ENCODE peak calls at places on chromosome 4, in seven cellular contexts. One of them, this sample, is unnamed.

GRCh38 chr4:8182858-8183725 is 16.0 kb upstream of the SH3TC1 start:
- DNase-seq in SK-N-SH: no peak
- DNase-seq in K562: peak
- DNase-seq in HepG2: no peak
- DNase-seq in HCT116: peak
- DNase-seq in GM12878: no peak
- DNase-seq in H1: no peak
- DNase-seq in this sample: no peak

GRCh38 chr4:73718375-73719373 is 21.7 kb upstream of the CXCL8 start:
- DNase-seq in HCT116: no peak
- DNase-seq in H1: no peak
- DNase-seq in GM12878: peak
- DNase-seq in HepG2: no peak
- DNase-seq in K562: no peak
- DNase-seq in SK-N-SH: no peak
- DNase-seq in this sample: no peak

GRCh38 chr4:123986268-123986798 is 589.7 kb downstream of the SPRY1 start:
- DNase-seq in H1: no peak
- DNase-seq in K562: no peak
- DNase-seq in SK-N-SH: no peak
- DNase-seq in HCT116: no peak
- DNase-seq in HepG2: no peak
- DNase-seq in GM12878: no peak
- DNase-seq in this sample: no peak

GRCh38 chr4:164872481-164872880 is 4.5 kb upstream of the APELA start:
- DNase-seq in HCT116: no peak
- DNase-seq in H1: no peak
- DNase-seq in GM12878: no peak
- DNase-seq in K562: no peak
- DNase-seq in HepG2: no peak
- DNase-seq in SK-N-SH: no peak
- DNase-seq in this sample: peak

GRCh38 chr4:181676546-181676945 is 566.7 kb upstream of the TENM3 start:
- DNase-seq in GM12878: no peak
- DNase-seq in K562: no peak
- DNase-seq in HepG2: no peak
- DNase-seq in H1: no peak
- DNase-seq in SK-N-SH: no peak
- DNase-seq in HCT116: no peak
- DNase-seq in this sample: no peak

GRCh38 chr4:40325406-40326019 is 9.6 kb upstream of the CHRNA9 start:
- DNase-seq in H1: no peak
- DNase-seq in SK-N-SH: peak
- DNase-seq in HCT116: peak
- DNase-seq in K562: peak
- DNase-seq in HepG2: peak
- DNase-seq in GM12878: no peak
- DNase-seq in this sample: peak

GRCh38 chr4:138241281-138242075 is 671 bp downstream of the SLC7A11 start:
- DNase-seq in K562: peak
- DNase-seq in HCT116: no peak
- DNase-seq in SK-N-SH: no peak
- DNase-seq in H1: no peak
- DNase-seq in HepG2: no peak
- DNase-seq in GM12878: no peak
- DNase-seq in this sample: no peak

GRCh38 chr4:20317424-20317985 is 65.8 kb downstream of the SLIT2 start:
- DNase-seq in GM12878: no peak
- DNase-seq in HepG2: no peak
- DNase-seq in K562: no peak
- DNase-seq in SK-N-SH: no peak
- DNase-seq in HCT116: no peak
- DNase-seq in H1: no peak
- DNase-seq in this sample: no peak

GRCh38 chr4:7871356-7871755 is 68.3 kb downstream of the AFAP1 start:
- DNase-seq in HepG2: no peak
- DNase-seq in K562: no peak
- DNase-seq in GM12878: no peak
- DNase-seq in HCT116: no peak
- DNase-seq in SK-N-SH: no peak
- DNase-seq in H1: no peak
- DNase-seq in this sample: no peak

GRCh38 chr4:150579591-150580234 is 2.2 kb upstream of the MAB21L2 start:
- DNase-seq in K562: no peak
- DNase-seq in HCT116: no peak
- DNase-seq in GM12878: no peak
- DNase-seq in H1: no peak
- DNase-seq in SK-N-SH: peak
- DNase-seq in HepG2: no peak
- DNase-seq in this sample: no peak

GRCh38 chr4:96102541-96103018 is 262.7 kb downstream of the PDHA2 start:
- DNase-seq in K562: no peak
- DNase-seq in HepG2: no peak
- DNase-seq in GM12878: no peak
- DNase-seq in HCT116: no peak
- DNase-seq in SK-N-SH: no peak
- DNase-seq in H1: no peak
- DNase-seq in this sample: no peak

GRCh38 chr4:133711817-133712216 is 489.8 kb downstream of the PABPC4L start:
- DNase-seq in HCT116: no peak
- DNase-seq in GM12878: no peak
- DNase-seq in K562: no peak
- DNase-seq in SK-N-SH: no peak
- DNase-seq in HepG2: no peak
- DNase-seq in H1: no peak
- DNase-seq in this sample: no peak

GRCh38 chr4:147498031-147498700 is 17.3 kb downstream of the EDNRA start:
- DNase-seq in HCT116: no peak
- DNase-seq in GM12878: no peak
- DNase-seq in K562: no peak
- DNase-seq in HepG2: no peak
- DNase-seq in SK-N-SH: no peak
- DNase-seq in H1: no peak
- DNase-seq in this sample: no peak

GRCh38 chr4:20017035-20017434 is 234.7 kb upstream of the SLIT2 start:
- DNase-seq in GM12878: no peak
- DNase-seq in SK-N-SH: no peak
- DNase-seq in HepG2: no peak
- DNase-seq in K562: no peak
- DNase-seq in H1: no peak
- DNase-seq in HCT116: no peak
- DNase-seq in this sample: no peak

GRCh38 chr4:74189331-74190043 is 31.6 kb downstream of the MTHFD2L start:
- DNase-seq in K562: peak
- DNase-seq in GM12878: peak
- DNase-seq in H1: no peak
- DNase-seq in HCT116: peak
- DNase-seq in SK-N-SH: peak
- DNase-seq in HepG2: peak
- DNase-seq in this sample: peak

GRCh38 chr4:151688003-151688784 is 72.6 kb downstream of the GATB start:
- DNase-seq in H1: no peak
- DNase-seq in SK-N-SH: no peak
- DNase-seq in HepG2: no peak
- DNase-seq in GM12878: no peak
- DNase-seq in K562: no peak
- DNase-seq in HCT116: no peak
- DNase-seq in this sample: no peak

GRCh38 chr4:167084326-167084725 is 150.0 kb downstream of the SPOCK3 start:
- DNase-seq in SK-N-SH: no peak
- DNase-seq in H1: no peak
- DNase-seq in HepG2: no peak
- DNase-seq in K562: no peak
- DNase-seq in HCT116: no peak
- DNase-seq in GM12878: no peak
- DNase-seq in this sample: no peak

GRCh38 chr4:30943356-30943755 is 223.2 kb downstream of the PCDH7 start:
- DNase-seq in SK-N-SH: no peak
- DNase-seq in H1: no peak
- DNase-seq in K562: no peak
- DNase-seq in GM12878: no peak
- DNase-seq in HepG2: no peak
- DNase-seq in HCT116: no peak
- DNase-seq in this sample: no peak

GRCh38 chr4:69823481-69824186 is 36.3 kb downstream of the SULT1E1 start:
- DNase-seq in H1: no peak
- DNase-seq in HCT116: peak
- DNase-seq in HepG2: peak
- DNase-seq in SK-N-SH: peak
- DNase-seq in GM12878: no peak
- DNase-seq in K562: no peak
- DNase-seq in this sample: no peak

GRCh38 chr4:41268721-41269517 is 12.2 kb downstream of the UCHL1 start:
- DNase-seq in H1: no peak
- DNase-seq in HepG2: no peak
- DNase-seq in K562: no peak
- DNase-seq in HCT116: no peak
- DNase-seq in SK-N-SH: no peak
- DNase-seq in GM12878: no peak
- DNase-seq in this sample: no peak

GRCh38 chr4:107843394-107843793 is 18.7 kb downstream of the SGMS2 start:
- DNase-seq in SK-N-SH: no peak
- DNase-seq in HepG2: peak
- DNase-seq in H1: no peak
- DNase-seq in K562: no peak
- DNase-seq in GM12878: no peak
- DNase-seq in HCT116: no peak
- DNase-seq in this sample: no peak

GRCh38 chr4:84952776-84953175 is 13.7 kb downstream of the WDFY3 start:
- DNase-seq in SK-N-SH: no peak
- DNase-seq in H1: no peak
- DNase-seq in GM12878: no peak
- DNase-seq in HCT116: no peak
- DNase-seq in K562: no peak
- DNase-seq in HepG2: no peak
- DNase-seq in this sample: no peak

GRCh38 chr4:84955168-84955567 is 11.3 kb downstream of the WDFY3 start:
- DNase-seq in K562: no peak
- DNase-seq in HepG2: no peak
- DNase-seq in SK-N-SH: no peak
- DNase-seq in HCT116: no peak
- DNase-seq in GM12878: no peak
- DNase-seq in H1: no peak
- DNase-seq in this sample: no peak

GRCh38 chr4:84958434-84958833 is 8.1 kb downstream of the WDFY3 start:
- DNase-seq in K562: no peak
- DNase-seq in H1: no peak
- DNase-seq in GM12878: no peak
- DNase-seq in HCT116: no peak
- DNase-seq in SK-N-SH: no peak
- DNase-seq in HepG2: no peak
- DNase-seq in this sample: no peak

GRCh38 chr4:84957509-84958420 is 8.7 kb downstream of the WDFY3 start:
- DNase-seq in GM12878: no peak
- DNase-seq in SK-N-SH: no peak
- DNase-seq in K562: no peak
- DNase-seq in HepG2: no peak
- DNase-seq in HCT116: no peak
- DNase-seq in H1: no peak
- DNase-seq in this sample: no peak

GRCh38 chr4:84956014-84956413 is 10.5 kb downstream of the WDFY3 start:
- DNase-seq in GM12878: no peak
- DNase-seq in SK-N-SH: no peak
- DNase-seq in H1: no peak
- DNase-seq in HCT116: no peak
- DNase-seq in K562: no peak
- DNase-seq in HepG2: no peak
- DNase-seq in this sample: no peak
- TF ChIP-seq JUND in GM12878: no peak
- TF ChIP-seq JUND in SK-N-SH: no peak
- TF ChIP-seq JUND in H1: no peak
- TF ChIP-seq JUND in HCT116: no peak
- TF ChIP-seq JUND in K562: no peak
- TF ChIP-seq JUND in HepG2: no peak
- TF ChIP-seq JUND in this sample: no peak

GRCh38 chr4:67935888-67936287 is 27.4 kb downstream of the TMPRSS11A start:
- DNase-seq in GM12878: no peak
- DNase-seq in HCT116: no peak
- DNase-seq in HepG2: no peak
- DNase-seq in K562: no peak
- DNase-seq in H1: no peak
- DNase-seq in SK-N-SH: no peak
- DNase-seq in this sample: no peak

GRCh38 chr4:67933038-67933437 is 30.3 kb downstream of the TMPRSS11A start:
- DNase-seq in HCT116: no peak
- DNase-seq in H1: no peak
- DNase-seq in GM12878: no peak
- DNase-seq in HepG2: no peak
- DNase-seq in SK-N-SH: no peak
- DNase-seq in K562: no peak
- DNase-seq in this sample: no peak

GRCh38 chr4:67933755-67934154 is 29.5 kb downstream of the TMPRSS11A start:
- DNase-seq in GM12878: no peak
- DNase-seq in HCT116: no peak
- DNase-seq in H1: no peak
- DNase-seq in K562: no peak
- DNase-seq in HepG2: no peak
- DNase-seq in SK-N-SH: no peak
- DNase-seq in this sample: no peak

GRCh38 chr4:67931256-67931655 is 32.0 kb downstream of the TMPRSS11A start:
- DNase-seq in HCT116: no peak
- DNase-seq in SK-N-SH: no peak
- DNase-seq in HepG2: no peak
- DNase-seq in K562: no peak
- DNase-seq in H1: no peak
- DNase-seq in GM12878: no peak
- DNase-seq in this sample: no peak

DNA sequence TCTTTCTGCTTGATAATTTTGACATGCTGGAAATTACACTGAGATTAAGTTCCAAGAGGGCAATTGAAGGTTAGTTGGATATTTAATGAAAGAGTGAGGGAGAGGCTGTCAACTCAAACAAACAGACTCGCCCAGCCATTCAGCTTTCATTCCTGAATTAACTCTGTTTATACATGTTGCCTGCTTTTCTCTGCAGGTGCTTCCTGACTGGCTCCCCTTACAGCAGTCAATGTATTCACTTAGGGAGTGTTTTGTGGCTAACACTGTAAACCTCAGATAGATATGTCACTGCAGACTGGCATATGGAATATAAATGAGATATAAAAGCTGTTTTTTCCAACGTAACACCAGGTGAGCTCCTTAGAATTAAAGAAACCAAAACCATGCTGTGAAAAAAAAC is 28.7 kb downstream of the TMPRSS11A start:
- DNase-seq in HepG2: no peak
- DNase-seq in H1: no peak
- DNase-seq in SK-N-SH: no peak
- DNase-seq in HCT116: no peak
- DNase-seq in K562: no peak
- DNase-seq in GM12878: no peak
- DNase-seq in this sample: no peak
- TF ChIP-seq JUND in HepG2: no peak
- TF ChIP-seq JUND in H1: no peak
- TF ChIP-seq JUND in SK-N-SH: no peak
- TF ChIP-seq JUND in HCT116: no peak
- TF ChIP-seq JUND in K562: no peak
- TF ChIP-seq JUND in GM12878: no peak
- TF ChIP-seq JUND in this sample: no peak

GRCh38 chr4:47031011-47031678 is at the start of gene GABRB1:
- DNase-seq in GM12878: no peak
- DNase-seq in H1: peak
- DNase-seq in HCT116: no peak
- DNase-seq in K562: peak
- DNase-seq in HepG2: no peak
- DNase-seq in SK-N-SH: peak
- DNase-seq in this sample: peak
- TF ChIP-seq JUND in GM12878: no peak
- TF ChIP-seq JUND in H1: no peak
- TF ChIP-seq JUND in HCT116: no peak
- TF ChIP-seq JUND in K562: no peak
- TF ChIP-seq JUND in HepG2: no peak
- TF ChIP-seq JUND in SK-N-SH: no peak
- TF ChIP-seq JUND in this sample: no peak

GRCh38 chr4:110224812-110225211 is 26.4 kb upstream of the ELOVL6 start:
- DNase-seq in H1: no peak
- DNase-seq in HCT116: no peak
- DNase-seq in K562: no peak
- DNase-seq in HepG2: no peak
- DNase-seq in SK-N-SH: no peak
- DNase-seq in GM12878: no peak
- DNase-seq in this sample: no peak
- TF ChIP-seq JUND in H1: no peak
- TF ChIP-seq JUND in HCT116: no peak
- TF ChIP-seq JUND in K562: peak
- TF ChIP-seq JUND in HepG2: no peak
- TF ChIP-seq JUND in SK-N-SH: no peak
- TF ChIP-seq JUND in GM12878: no peak
- TF ChIP-seq JUND in this sample: no peak

This sample was measured in T47D.